ENCODE peak calls at places on chromosomes 12 and 14, in four cellular contexts. B, W, I and G are unnamed samples. For H3K36me3, the result is how much of the 10 kb centered on the place peaks cover.

GRCh38 chr14:37665479-37665878 is 70.0 kb downstream of the TTC6 start:
- DNase-seq in W (no peak), B (no peak), I (no peak), G (no peak)

GRCh38 chr14:22547309-22547947 is 41.6 kb downstream of the DAD1 start:
- DNase-seq in W (no peak), I (no peak), B (no peak), G (no peak)

GRCh38 chr12:112111931-112112330 is 3.3 kb upstream of the NAA25 start:
- DNase-seq in W (no peak), B (peak), I (no peak), G (no peak)

GRCh38 chr12:59067068-59067467 is 146.8 kb upstream of the LRIG3 start:
- DNase-seq in I (no peak), W (peak), B (no peak), G (no peak)

GRCh38 chr12:50052964-50053363 is 4.4 kb upstream of the ASIC1 start:
- DNase-seq in I (no peak), W (no peak), B (no peak), G (no peak)

GRCh38 chr14:74642011-74642410 is 30.0 kb upstream of the LTBP2 start:
- DNase-seq in I (no peak), B (no peak), W (peak), G (no peak)

GRCh38 chr12:120588371-120588770 is 7.2 kb upstream of the POP5 start:
- DNase-seq in W (no peak), B (no peak), I (no peak), G (no peak)

GRCh38 chr14:95269493-95269892 is 50.2 kb downstream of the CLMN start:
- DNase-seq in W (no peak), B (peak), I (no peak), G (no peak)

GRCh38 chr12:56160160-56160763 is 2.1 kb downstream of the MYL6 start:
- DNase-seq in W (peak), I (no peak), B (peak), G (no peak)

GRCh38 chr14:93986972-93987371 is 10.1 kb upstream of the CCDC197 start:
- DNase-seq in I (no peak), W (no peak), B (no peak), G (no peak)

GRCh38 chr12:6950944-6951540 is at the start of gene PTPN6:
- DNase-seq in B (peak), W (no peak), I (no peak), G (no peak)

GRCh38 chr14:105013150-105013787 is 7.6 kb downstream of the CDCA4 start:
- DNase-seq in I (no peak), B (no peak), W (peak), G (no peak)

GRCh38 chr12:122368361-122369073 is 54.0 kb downstream of the CLIP1 start:
- DNase-seq in B (peak), W (peak), I (no peak), G (no peak)

GRCh38 chr12:119940881-119941280 is 48.2 kb upstream of the BICDL1 start:
- DNase-seq in B (no peak), I (no peak), W (peak), G (no peak)

GRCh38 chr12:122412851-122413433 is 9.5 kb downstream of the CLIP1 start:
- DNase-seq in W (no peak), B (no peak), I (no peak), G (no peak)

GRCh38 chr12:104618691-104619090 is 161.9 kb downstream of the CHST11 start:
- DNase-seq in B (no peak), W (no peak), I (no peak), G (no peak)

GRCh38 chr12:118359541-118359915 is 13.2 kb downstream of the TAOK3 start:
- DNase-seq in B (no peak), I (no peak), W (no peak), G (no peak)

GRCh38 chr12:51368640-51369517 is 22.3 kb downstream of the GALNT6 start:
- DNase-seq in B (peak), I (peak), W (peak), G (no peak)

GRCh38 chr12:9794484-9795063 is 32.7 kb upstream of the KLRF1 start:
- DNase-seq in W (no peak), I (no peak), B (no peak), G (no peak)

GRCh38 chr14:34297786-34298520 is 164.1 kb downstream of the SPTSSA start:
- DNase-seq in B (no peak), W (no peak), I (no peak), G (no peak)

GRCh38 chr12:114656906-114657596 is 26.9 kb downstream of the TBX3 start:
- DNase-seq in B (no peak), I (no peak), W (no peak), G (no peak)

GRCh38 chr14:51093371-51094281 is 1.3 kb downstream of the TRIM9 start:
- DNase-seq in W (no peak), B (peak), I (no peak), G (no peak)

GRCh38 chr12:43550831-43551270 is 1.2 kb downstream of the ADAMTS20 start:
- DNase-seq in W (no peak), I (no peak), B (no peak), G (no peak)

GRCh38 chr12:49566361-49566760 is 1.6 kb downstream of the MCRS1 start:
- DNase-seq in I (no peak), W (no peak), B (no peak), G (no peak)

DNA sequence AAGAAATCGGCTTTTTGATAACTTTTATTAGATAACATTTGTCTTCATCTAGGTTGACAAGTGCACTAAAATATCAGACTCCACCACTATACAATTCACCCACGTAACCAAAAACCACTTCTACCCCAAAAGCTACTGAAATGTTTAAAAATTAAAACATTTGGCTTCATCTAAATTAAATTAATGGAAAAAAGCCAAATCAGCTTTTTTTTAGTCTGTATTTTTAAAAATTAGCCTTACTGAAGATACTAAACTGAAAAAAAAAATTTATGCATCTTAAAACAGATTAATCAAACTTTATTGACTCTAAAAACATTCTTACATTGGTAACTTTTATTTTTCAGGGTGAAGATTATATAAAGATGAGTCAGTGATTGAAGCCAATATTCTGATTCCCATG is 30.0 kb downstream of the CREBL2 start:
- DNase-seq in I (no peak), W (no peak), B (no peak), G (no peak)
- H3K36me3 ChIP-seq in I (under half), W (under half), B (half or more), G (half or more)

DNA sequence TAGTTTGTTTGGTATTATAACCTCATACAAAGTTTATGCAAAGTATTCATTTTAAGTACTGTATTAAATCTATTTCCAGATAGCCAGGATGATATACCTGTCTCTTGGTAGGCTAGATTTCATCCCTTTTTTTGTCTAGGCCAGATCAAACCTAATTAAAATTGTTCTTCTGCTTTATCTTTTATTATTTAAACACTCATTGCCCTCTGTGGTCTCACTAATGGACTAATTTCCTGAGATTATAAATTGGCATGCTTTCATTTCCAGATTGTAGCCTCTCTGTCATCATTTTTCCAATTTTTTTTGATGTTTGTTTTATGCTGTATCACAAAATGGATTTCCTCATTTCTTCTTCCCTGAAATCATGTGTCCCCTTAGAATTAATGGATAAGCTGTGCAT is 85.6 kb upstream of the TMEM263 start:
- DNase-seq in B (no peak), I (no peak), W (no peak), G (no peak)
- TF ChIP-seq CTCF in B (no peak), I (no peak), W (no peak), G (no peak)

GRCh38 chr14:103533999-103534575 is 5.1 kb downstream of the TRMT61A start:
- DNase-seq in W (no peak), I (no peak), B (no peak), G (no peak)

GRCh38 chr14:103533137-103533998 is 4.4 kb downstream of the TRMT61A start:
- DNase-seq in B (no peak), I (no peak), W (no peak), G (no peak)

GRCh38 chr14:103531421-103532215 is 2.6 kb downstream of the TRMT61A start:
- DNase-seq in W (no peak), B (no peak), I (no peak), G (no peak)

GRCh38 chr14:103530831-103531230 is 1.8 kb downstream of the TRMT61A start:
- DNase-seq in B (no peak), W (no peak), I (no peak), G (no peak)

GRCh38 chr14:103532216-103533136 is 3.5 kb downstream of the TRMT61A start:
- DNase-seq in W (no peak), I (no peak), B (no peak), G (no peak)
- TF ChIP-seq POLR2A in W (no peak), I (no peak), B (no peak), G (no peak)

GRCh38 chr14:21078726-21079125 is 8.6 kb downstream of the ARHGEF40 start:
- DNase-seq in W (no peak), I (no peak), B (no peak), G (no peak)

GRCh38 chr14:21081521-21082184 is 11.5 kb downstream of the ARHGEF40 start:
- DNase-seq in B (no peak), I (no peak), W (no peak), G (no peak)

GRCh38 chr14:21075719-21076437 is 5.8 kb downstream of the ARHGEF40 start:
- DNase-seq in I (no peak), B (no peak), W (no peak), G (no peak)

GRCh38 chr14:21077672-21078071 is 7.6 kb downstream of the ARHGEF40 start:
- DNase-seq in I (no peak), B (no peak), W (no peak), G (no peak)

DNA sequence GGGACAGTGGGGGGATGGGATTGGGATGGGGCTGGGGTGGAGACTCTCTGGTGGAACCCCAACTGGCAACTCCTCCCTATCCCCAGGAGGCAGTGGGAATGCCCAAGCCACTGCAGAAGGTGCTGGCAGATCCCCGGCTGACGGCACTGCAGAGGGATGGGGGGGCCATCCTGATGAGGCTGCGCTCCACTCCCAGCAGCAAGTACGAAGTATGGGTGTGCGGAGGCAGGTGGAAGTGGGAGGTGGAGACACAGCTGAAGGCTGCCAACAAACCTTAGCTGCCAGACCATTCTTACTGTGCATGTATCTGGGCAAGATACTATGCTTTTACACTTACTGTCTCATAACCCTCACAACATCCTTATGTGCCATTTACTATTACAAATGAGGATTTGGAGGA is 8.2 kb downstream of the ARHGEF40 start:
- DNase-seq in I (no peak), B (no peak), W (no peak), G (no peak)
- H3K36me3 ChIP-seq in I (under half), B (half or more), W (half or more), G (half or more)

DNA sequence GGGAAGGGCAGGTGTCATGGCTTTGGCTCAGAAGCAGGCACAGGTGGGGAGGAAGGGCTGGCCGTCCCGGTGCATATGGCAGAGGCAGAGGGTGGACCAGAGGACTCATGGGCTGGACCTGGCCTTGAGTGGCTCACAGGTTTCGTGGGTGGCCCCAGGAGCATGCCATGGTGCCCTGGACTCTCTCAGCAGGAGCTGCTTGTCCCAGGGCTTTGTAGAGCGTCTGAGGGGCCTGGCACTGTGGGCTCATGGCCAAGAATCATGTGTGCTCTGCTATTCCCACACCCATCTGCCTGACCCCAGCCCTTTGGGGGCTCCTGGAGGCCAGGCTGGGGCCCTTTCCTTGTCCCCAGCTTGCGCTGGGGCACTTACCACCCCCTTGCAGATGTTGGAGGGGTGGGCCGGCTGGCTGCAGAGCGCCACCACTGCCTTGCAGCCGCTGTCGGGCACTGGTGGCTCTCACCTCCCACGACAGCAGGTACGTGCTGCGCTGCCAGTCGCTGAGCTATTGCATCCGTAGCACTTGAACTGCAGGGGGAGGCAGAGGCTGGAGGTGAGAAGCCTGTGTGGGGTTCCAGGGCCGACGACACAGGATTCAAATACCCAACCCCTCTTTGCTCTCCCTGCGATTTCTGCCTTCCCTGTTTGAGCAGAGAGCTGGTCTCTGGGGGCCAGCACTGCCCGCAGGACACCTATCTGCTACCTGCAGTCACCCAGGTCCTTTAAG is 187.4 kb upstream of the PRMT8 start:
- DNase-seq in I (no peak), B (no peak), W (no peak), G (no peak)
- TF ChIP-seq CTCF in I (no peak), B (no peak), W (no peak), G (no peak)

DNA sequence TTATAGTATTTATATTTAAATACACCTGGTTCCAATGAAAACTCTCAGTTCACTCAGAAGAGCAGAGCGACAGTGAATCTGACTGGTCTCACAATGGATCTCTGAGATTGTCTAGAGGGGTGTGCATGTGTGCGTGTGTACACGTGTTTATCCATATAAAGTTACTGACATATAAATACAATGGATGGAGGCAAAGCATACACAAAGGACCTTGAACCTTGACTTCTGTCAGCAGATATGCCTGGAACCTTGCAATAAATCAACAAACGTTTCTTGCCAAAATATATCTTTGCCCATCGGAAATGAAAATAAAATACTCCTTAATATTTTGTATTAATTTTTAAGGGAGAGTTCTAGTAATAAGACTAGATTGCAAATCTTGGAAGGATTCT is 52.0 kb upstream of the KCNJ8 start:
- DNase-seq in B (no peak), W (no peak), I (no peak), G (no peak)
- TF ChIP-seq POLR2A in B (no peak), W (no peak), I (no peak), G (no peak)

GRCh38 chr12:57278465-57279453 is 27.8 kb upstream of the STAC3 start:
- DNase-seq in B (no peak), I (no peak), W (peak), G (no peak)
- H3K36me3 ChIP-seq in B (under half), I (under half), W (under half), G (under half)